ENCODE peak calls at places on chromosomes 5 and 9, in four cellular contexts. V is OCI-LY7, N is HCT116, W is uterus. P is an unnamed sample.

GRCh38 chr5:177495243-177496060 is 2.0 kb downstream of the PDLIM7 start:
- DNase-seq in N (no peak), W (peak; percentile 91), V (peak; percentile 16), P (peak; percentile 96)

GRCh38 chr9:132144708-132145365 is 17.0 kb upstream of the NTNG2 start:
- DNase-seq in N (no peak), W (no peak), V (no peak), P (no peak)

GRCh38 chr9:120698766-120699165 is 15.5 kb downstream of the MEGF9 start:
- DNase-seq in N (no peak), W (no peak), V (no peak), P (no peak)

GRCh38 chr9:36933676-36934215 is 100.3 kb downstream of the PAX5 start:
- DNase-seq in N (no peak), W (no peak), V (no peak), P (no peak)

GRCh38 chr9:126558051-126558665 is 55.6 kb upstream of the LMX1B start:
- DNase-seq in V (peak; percentile 67), W (peak; percentile 27), N (peak; percentile 39), P (peak; percentile 76)

GRCh38 chr5:9062873-9063272 is 483.0 kb downstream of the SEMA5A start:
- DNase-seq in V (no peak), N (no peak), W (no peak), P (no peak)

GRCh38 chr5:125476888-125477585 is 730.6 kb upstream of the ZNF608 start:
- DNase-seq in W (no peak), V (no peak), N (no peak), P (no peak)

GRCh38 chr9:131312246-131312645 is 22.7 kb downstream of the PLPP7 start:
- DNase-seq in N (no peak), W (no peak), V (no peak), P (no peak)

GRCh38 chr9:135454737-135455136 is 24.8 kb upstream of the PPP1R26 start:
- DNase-seq in W (no peak), N (no peak), V (no peak), P (no peak)

GRCh38 chr9:124495105-124496074 is 11.8 kb downstream of the NR5A1 start:
- DNase-seq in V (no peak), N (no peak), W (no peak), P (no peak)

GRCh38 chr5:73948720-73949119 is 322.7 kb downstream of the ARHGEF28 start:
- DNase-seq in W (peak; percentile 14), N (no peak), V (peak; percentile 68), P (no peak)

GRCh38 chr5:146817973-146818372 is 60.6 kb downstream of the PPP2R2B start:
- DNase-seq in N (no peak), W (no peak), V (no peak), P (no peak)

GRCh38 chr9:135559606-135560005 is 1.9 kb upstream of the PAEP start:
- DNase-seq in V (no peak), W (no peak), N (no peak), P (peak; percentile 39)

GRCh38 chr9:116234091-116234490 is 80.5 kb downstream of the PAPPA start:
- DNase-seq in N (no peak), W (peak; percentile 63), V (no peak), P (no peak)

GRCh38 chr9:123486431-123486830 is 130.4 kb downstream of the CRB2 start:
- DNase-seq in V (no peak), N (no peak), W (no peak), P (no peak)

GRCh38 chr5:60487885-60488425 is 212.0 kb downstream of the DEPDC1B start:
- DNase-seq in V (no peak), W (no peak), N (no peak), P (no peak)

GRCh38 chr9:129930743-129931142 is 95.5 kb downstream of the USP20 start:
- DNase-seq in V (no peak), W (no peak), N (no peak), P (no peak)

GRCh38 chr9:38333047-38333446 is 59.5 kb upstream of the ALDH1B1 start:
- DNase-seq in V (no peak), N (no peak), W (no peak), P (no peak)

DNA sequence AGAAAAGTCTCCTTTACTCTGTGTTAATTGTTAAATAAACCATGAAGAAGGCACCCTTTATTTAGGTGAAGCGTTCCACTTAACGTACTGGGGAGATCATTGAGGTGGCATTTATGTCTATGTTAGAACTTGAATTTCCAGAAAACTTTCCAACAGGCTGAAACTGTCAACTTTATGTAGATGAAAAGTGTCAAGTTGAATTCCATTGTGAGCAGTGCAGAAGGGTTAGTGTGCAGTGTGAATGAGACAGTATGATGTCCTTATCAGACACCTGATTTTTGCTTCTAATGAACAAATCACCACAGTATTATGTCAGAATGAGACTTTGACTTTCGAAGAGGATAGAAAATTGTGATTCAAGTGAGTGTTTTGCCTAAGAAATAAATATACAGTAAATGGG is 761.6 kb upstream of the SEMA6A start:
- DNase-seq in W (no peak), N (no peak), V (no peak), P (no peak)
- H3K27ac ChIP-seq in W (no peak overlapping the region), N (no peak overlapping the region), V (no peak overlapping the region), P (no peak overlapping the region)

DNA sequence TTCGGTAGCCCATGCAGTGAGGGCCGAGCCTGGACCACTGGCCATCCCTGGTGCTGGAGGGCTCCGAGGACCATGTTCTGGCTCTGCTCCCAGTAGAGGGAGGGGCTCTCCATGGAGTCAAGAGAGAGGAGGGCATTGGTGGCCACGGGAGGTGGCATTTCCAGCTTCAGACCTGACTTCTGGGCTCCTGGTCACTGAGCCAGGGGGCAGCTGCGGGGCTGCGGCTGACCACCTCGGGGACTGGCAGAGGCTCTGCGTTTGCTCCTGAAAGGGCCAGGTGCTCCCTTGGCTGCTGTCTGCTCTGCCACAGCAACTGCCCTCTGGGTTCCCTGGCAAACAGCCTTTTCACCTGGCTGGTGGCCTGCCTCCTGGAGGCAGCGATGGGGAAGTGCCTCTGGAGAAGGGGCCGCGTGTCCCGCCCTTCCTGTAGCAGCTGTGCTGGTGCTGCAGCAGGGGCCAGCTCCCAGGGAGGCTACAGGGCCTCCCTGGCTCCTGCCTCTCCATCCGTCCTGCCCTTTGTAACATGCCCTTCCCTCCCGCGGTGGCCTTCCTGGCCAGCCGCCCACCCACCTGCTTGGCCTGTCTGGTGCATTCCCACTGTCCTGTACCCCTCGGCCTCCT is 144.6 kb downstream of the CACNA1B start:
- DNase-seq in W (no peak), V (no peak), N (peak; percentile 40), P (peak; percentile 46)
- TF ChIP-seq CTCF in W (no peak), V (peak; percentile 40), N (peak; percentile 68), P (peak; percentile 22)

GRCh38 chr9:109005678-109006077 is 7.6 kb downstream of the CTNNAL1 start:
- DNase-seq in N (no peak), V (no peak), W (no peak), P (no peak)
- H3K27ac ChIP-seq in N (no peak overlapping the region), V (no peak overlapping the region), W (no peak overlapping the region), P (no peak overlapping the region)

GRCh38 chr5:163269624-163270023 is 167.8 kb upstream of the CCNG1 start:
- DNase-seq in N (no peak), W (no peak), V (peak; percentile 0), P (no peak)
- TF ChIP-seq CTCF in N (peak; percentile 19), W (no peak), V (peak; percentile 49), P (no peak)

DNA sequence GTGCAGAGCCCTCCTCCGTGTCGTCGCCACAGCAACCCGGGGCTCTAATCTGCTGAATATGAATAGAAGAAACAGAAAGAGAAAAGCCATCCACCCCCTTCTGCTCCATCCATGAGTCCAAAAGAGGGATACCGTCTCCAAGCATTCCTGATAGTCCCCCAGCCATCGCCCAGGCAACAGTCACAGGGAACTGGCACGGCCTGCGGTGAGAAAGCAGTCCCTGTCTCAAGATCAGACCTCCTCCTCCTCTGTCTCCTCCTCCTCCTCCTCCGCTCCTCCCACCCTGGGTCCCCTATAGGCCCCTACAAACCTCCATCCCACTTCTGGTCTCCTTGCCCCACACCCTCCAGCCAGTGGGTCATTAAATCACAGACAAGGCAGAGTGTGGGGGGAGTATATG is 308.1 kb upstream of the MPDZ start:
- DNase-seq in W (no peak), N (no peak), V (no peak), P (no peak)
- H3K27ac ChIP-seq in W (no peak overlapping the region), N (no peak overlapping the region), V (no peak overlapping the region), P (no peak overlapping the region)

GRCh38 chr9:28651050-28651722 is 1077.9 kb upstream of the C9orf72 start:
- DNase-seq in N (no peak), W (no peak), V (no peak), P (no peak)

GRCh38 chr9:28650327-28650726 is 1077.0 kb upstream of the C9orf72 start:
- DNase-seq in V (no peak), N (no peak), W (no peak), P (no peak)

GRCh38 chr9:28648723-28649122 is 1075.4 kb upstream of the C9orf72 start:
- DNase-seq in W (no peak), N (no peak), V (no peak), P (no peak)
- TF ChIP-seq CTCF in W (no peak), N (peak; percentile 25), V (peak; percentile 52), P (no peak)

DNA sequence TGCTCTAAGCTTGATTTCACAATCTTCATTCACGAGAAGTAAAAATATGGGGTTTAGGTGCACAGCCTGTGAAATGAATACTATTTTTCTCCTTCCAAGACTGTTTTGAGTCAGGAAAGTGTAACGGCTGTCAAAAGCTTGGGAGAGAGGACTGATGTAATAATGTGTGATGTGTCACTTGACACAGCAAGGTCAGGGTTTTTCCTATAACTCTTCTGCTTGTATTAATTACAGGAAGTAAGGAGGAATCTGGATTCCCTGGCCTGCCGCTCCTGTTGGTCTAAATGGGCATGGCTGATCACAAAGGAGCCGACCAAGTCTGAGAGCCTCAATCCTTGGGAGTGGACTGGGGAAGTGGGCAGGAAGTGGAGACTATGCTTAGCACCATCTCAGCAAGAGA is 16.7 kb upstream of the SLC28A3 start:
- DNase-seq in V (no peak), W (no peak), N (no peak), P (no peak)
- H3K27ac ChIP-seq in V (no peak overlapping the region), W (no peak overlapping the region), N (no peak overlapping the region), P (no peak overlapping the region)

GRCh38 chr5:108149369-108149768 is 232.5 kb downstream of the FBXL17 start:
- DNase-seq in V (no peak), W (no peak), N (no peak), P (no peak)

GRCh38 chr5:108144332-108144731 is 237.6 kb downstream of the FBXL17 start:
- DNase-seq in V (no peak), N (no peak), W (no peak), P (no peak)

GRCh38 chr5:108143581-108143980 is 238.3 kb downstream of the FBXL17 start:
- DNase-seq in W (no peak), V (no peak), N (no peak), P (peak; percentile 26)

GRCh38 chr5:108146222-108146621 is 235.7 kb downstream of the FBXL17 start:
- DNase-seq in V (no peak), N (no peak), W (no peak), P (no peak)

DNA sequence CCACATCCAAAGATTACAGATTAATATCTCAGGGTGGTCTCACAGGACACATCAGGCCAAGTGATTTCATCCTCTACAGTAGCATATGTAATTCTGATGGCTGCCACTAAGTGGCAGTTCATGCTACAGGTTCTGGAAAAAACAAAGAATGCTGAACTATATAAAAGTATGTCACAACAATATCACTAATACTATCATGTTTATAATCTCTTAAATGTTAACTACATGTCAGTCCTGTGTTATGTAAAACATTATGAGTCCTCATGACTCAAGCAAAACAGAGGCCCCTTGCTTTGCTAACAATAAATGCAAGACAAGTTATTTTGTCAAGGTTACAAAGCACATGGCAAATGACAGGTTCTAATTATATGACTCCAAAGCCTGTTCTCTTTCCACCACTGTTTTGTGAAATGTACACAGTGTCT is 233.2 kb downstream of the FBXL17 start:
- DNase-seq in V (peak; percentile 11), W (no peak), N (no peak), P (peak; percentile 38)
- TF ChIP-seq CTCF in V (peak; percentile 77), W (no peak), N (peak; percentile 66), P (peak; percentile 52)